ENCODE peak calls at places on chromosome 17, in eight cellular contexts. S is progenitor cell of endocrine pancreas, Z is HEK293T, V is AG20443, K is AML-193, Y is GM12865, M is small intestine, X is astrocyte of the spinal cord. R is an unnamed sample.

GRCh38 chr17:79742951-79743476 is 12.3 kb downstream of the ENPP7 start:
- DNase-seq in S (no peak), Z (no peak), V (no peak), K (no peak), Y (no peak), M (peak), X (no peak), R (no peak)

GRCh38 chr17:1482686-1483445 is 9.6 kb downstream of the MYO1C start:
- DNase-seq in S (no peak), Z (no peak), V (no peak), K (no peak), Y (no peak), M (no peak), X (no peak), R (no peak)

GRCh38 chr17:70521821-70522256 is 352.5 kb downstream of the KCNJ2 start:
- DNase-seq in S (no peak), Z (no peak), V (no peak), K (no peak), Y (no peak), M (peak), X (peak), R (peak)

GRCh38 chr17:47941246-47941997 is at the start of gene PNPO:
- DNase-seq in S (peak), Z (peak), V (peak), K (peak), Y (peak), M (peak), X (peak), R (peak)

GRCh38 chr17:31388770-31389672 is 2.5 kb upstream of the RAB11FIP4 start:
- DNase-seq in S (no peak), Z (peak), V (peak), K (no peak), Y (peak), M (no peak), X (no peak), R (no peak)

GRCh38 chr17:38617967-38618760 is 12.4 kb upstream of the SRCIN1 start:
- DNase-seq in S (no peak), Z (no peak), V (peak), K (no peak), Y (no peak), M (no peak), X (no peak), R (no peak)

GRCh38 chr17:13784466-13784865 is 182.7 kb upstream of the HS3ST3A1 start:
- DNase-seq in S (no peak), Z (no peak), V (no peak), K (no peak), Y (no peak), M (no peak), X (no peak), R (no peak)

GRCh38 chr17:45110676-45111611 is 21.4 kb downstream of the PLCD3 start:
- DNase-seq in S (no peak), Z (no peak), V (peak), K (no peak), Y (no peak), M (no peak), X (no peak), R (peak)

GRCh38 chr17:64662774-64663367 is 764 bp upstream of the SMURF2 start:
- DNase-seq in S (no peak), Z (no peak), V (no peak), K (no peak), Y (no peak), M (no peak), X (no peak), R (no peak)

R was measured in ovary.